ENCODE peak calls at places on chromosomes 11 and 22, in four cellular contexts. R is IMR-90, T is H9, W is H1. H is an unnamed sample.

GRCh38 chr22:44404341-44405020 is 91.7 kb upstream of the SHISAL1 start:
- DNase-seq in R (no peak), T (no peak), W (no peak), H (no peak)

GRCh38 chr11:111355956-111356659 is 23.0 kb downstream of the POU2AF1 start:
- DNase-seq in R (no peak), T (no peak), W (no peak), H (no peak)

GRCh38 chr11:90737328-90738050 is 514.6 kb upstream of the CHORDC1 start:
- DNase-seq in R (no peak), T (no peak), W (no peak), H (no peak)

GRCh38 chr11:75100314-75100713 is 3.6 kb upstream of the OR2AT4 start:
- DNase-seq in R (peak), T (no peak), W (no peak), H (peak)

GRCh38 chr11:104152941-104153340 is 11.0 kb downstream of the PDGFD start:
- DNase-seq in R (no peak), T (no peak), W (no peak), H (no peak)

GRCh38 chr11:84993386-84993785 is 633.8 kb downstream of the DLG2 start:
- DNase-seq in R (no peak), T (peak), W (peak), H (peak)

GRCh38 chr11:110955797-110956196 is 243.6 kb upstream of the ARHGAP20 start:
- DNase-seq in R (no peak), T (no peak), W (no peak), H (no peak)

GRCh38 chr22:50329236-50329635 is 2.4 kb upstream of the DENND6B start:
- DNase-seq in R (peak), T (no peak), W (no peak), H (no peak)

GRCh38 chr11:93494341-93494740 is 48.9 kb downstream of the SMCO4 start:
- DNase-seq in R (no peak), T (no peak), W (no peak), H (no peak)

GRCh38 chr22:29695129-29695926 is 24.5 kb upstream of the CABP7 start:
- DNase-seq in R (no peak), T (no peak), W (no peak), H (no peak)

GRCh38 chr22:33329398-33329797 is 271.2 kb upstream of the SYN3 start:
- DNase-seq in R (no peak), T (no peak), W (no peak), H (no peak)

GRCh38 chr11:44133335-44133946 is 38.0 kb downstream of the EXT2 start:
- DNase-seq in R (peak), T (no peak), W (no peak), H (peak)

GRCh38 chr22:27008454-27008853 is 351.1 kb downstream of the MIAT start:
- DNase-seq in R (no peak), T (no peak), W (no peak), H (no peak)

GRCh38 chr22:27715078-27715477 is 86.5 kb downstream of the MN1 start:
- DNase-seq in R (no peak), T (no peak), W (no peak), H (no peak)

GRCh38 chr11:6251990-6252473 is 7.6 kb upstream of the CCKBR start:
- DNase-seq in R (peak), T (no peak), W (no peak), H (no peak)

GRCh38 chr11:33490842-33491370 is 209.7 kb downstream of the C11orf91 start:
- DNase-seq in R (no peak), T (no peak), W (no peak), H (no peak)

GRCh38 chr11:36509265-36509664 is 807 bp downstream of the TRAF6 start:
- DNase-seq in R (peak), T (no peak), W (no peak), H (peak)

GRCh38 chr11:44016129-44016528 is 31.7 kb upstream of the ACCSL start:
- DNase-seq in R (peak), T (peak), W (no peak), H (no peak)

GRCh38 chr22:46604306-46604690 is 15.9 kb upstream of the GRAMD4 start:
- DNase-seq in R (peak), T (no peak), W (no peak), H (peak)

GRCh38 chr11:129840236-129840635 is 24.6 kb downstream of the TMEM45B start:
- DNase-seq in R (no peak), T (no peak), W (no peak), H (no peak)

GRCh38 chr11:32421992-32422391 is 13.3 kb downstream of the WT1 start:
- DNase-seq in R (no peak), T (no peak), W (no peak), H (no peak)

GRCh38 chr11:47569646-47570045 is 4.2 kb downstream of the PTPMT1 start:
- DNase-seq in R (no peak), T (no peak), W (no peak), H (no peak)

GRCh38 chr11:93843906-93844305 is 6.5 kb downstream of the VSTM5 start:
- DNase-seq in R (peak), T (peak), W (no peak), H (no peak)

GRCh38 chr11:16788141-16789060 is 50.0 kb downstream of the C11orf58 start:
- DNase-seq in R (peak), T (peak), W (peak), H (peak)

GRCh38 chr22:29346659-29347058 is 31.2 kb upstream of the RASL10A start:
- DNase-seq in R (no peak), T (no peak), W (no peak), H (no peak)

GRCh38 chr11:133825666-133826065 is 19.6 kb downstream of the SPATA19 start:
- DNase-seq in R (no peak), T (no peak), W (no peak), H (no peak)

GRCh38 chr11:2869561-2870427 is 15.8 kb downstream of the CDKN1C start:
- DNase-seq in R (no peak), T (no peak), W (no peak), H (no peak)
- H3K4me2 ChIP-seq in R (no peak), T (peak), W (peak), H (no peak)

DNA sequence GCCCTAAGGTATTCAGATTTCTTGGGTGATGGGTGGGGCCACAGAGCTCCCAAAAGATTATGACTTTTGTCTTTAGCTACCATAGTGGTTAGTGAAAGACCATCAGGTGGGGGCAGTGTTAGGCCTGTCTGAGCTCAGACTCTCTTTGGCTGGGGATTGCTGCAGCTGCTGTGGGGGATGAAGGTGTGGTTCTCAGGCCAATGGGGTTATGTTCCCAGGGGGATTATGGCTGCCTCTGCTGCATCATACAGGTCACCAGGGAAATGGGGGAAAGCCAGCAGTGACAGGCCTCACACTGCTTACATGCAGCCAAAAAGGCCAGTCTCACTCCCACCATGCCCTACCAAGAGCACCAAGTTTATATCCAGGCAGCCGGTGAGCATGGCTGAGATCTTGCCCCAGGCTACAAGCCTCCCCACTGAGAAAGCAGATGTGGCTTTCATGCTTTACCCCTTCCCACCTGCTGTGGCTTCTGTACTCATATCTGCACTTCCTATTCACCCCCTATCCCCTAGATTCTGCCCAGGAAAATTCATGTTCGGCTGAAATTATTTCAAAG is 24.8 kb downstream of the CNTF start:
- DNase-seq in R (no peak), T (no peak), W (no peak), H (no peak)
- H4K5ac ChIP-seq in R (no peak), T (no peak), W (no peak), H (no peak)

GRCh38 chr11:9096427-9096826 is 5.0 kb upstream of the SCUBE2 start:
- DNase-seq in R (no peak), T (no peak), W (no peak), H (no peak)

GRCh38 chr11:9092085-9092484 is 686 bp upstream of the SCUBE2 start:
- DNase-seq in R (no peak), T (no peak), W (no peak), H (no peak)

GRCh38 chr11:9095421-9095820 is 4.0 kb upstream of the SCUBE2 start:
- DNase-seq in R (no peak), T (peak), W (no peak), H (peak)

GRCh38 chr11:9092846-9093778 is 1.7 kb upstream of the SCUBE2 start:
- DNase-seq in R (no peak), T (no peak), W (no peak), H (no peak)

GRCh38 chr11:9094420-9094819 is 3.0 kb upstream of the SCUBE2 start:
- DNase-seq in R (no peak), T (no peak), W (no peak), H (no peak)
- H3K4me2 ChIP-seq in R (no peak), T (no peak), W (no peak), H (no peak)

GRCh38 chr22:20451920-20452319 is 14.3 kb upstream of the SCARF2 start:
- DNase-seq in R (no peak), T (no peak), W (no peak), H (no peak)
- H4K5ac ChIP-seq in R (no peak), T (no peak), W (no peak), H (no peak)

GRCh38 chr11:121544956-121545355 is 92.2 kb upstream of the SORL1-AS1 start:
- DNase-seq in R (no peak), T (no peak), W (no peak), H (no peak)
- H3K4me2 ChIP-seq in R (no peak), T (no peak), W (no peak), H (no peak)

GRCh38 chr11:121393855-121394254 is 58.3 kb upstream of the SORL1 start:
- DNase-seq in R (no peak), T (no peak), W (no peak), H (no peak)

GRCh38 chr11:121394785-121395184 is 57.3 kb upstream of the SORL1 start:
- DNase-seq in R (no peak), T (no peak), W (no peak), H (no peak)

GRCh38 chr11:121385693-121386092 is 66.4 kb upstream of the SORL1 start:
- DNase-seq in R (no peak), T (no peak), W (no peak), H (no peak)

GRCh38 chr11:121391914-121392313 is 60.2 kb upstream of the SORL1 start:
- DNase-seq in R (no peak), T (no peak), W (no peak), H (no peak)

DNA sequence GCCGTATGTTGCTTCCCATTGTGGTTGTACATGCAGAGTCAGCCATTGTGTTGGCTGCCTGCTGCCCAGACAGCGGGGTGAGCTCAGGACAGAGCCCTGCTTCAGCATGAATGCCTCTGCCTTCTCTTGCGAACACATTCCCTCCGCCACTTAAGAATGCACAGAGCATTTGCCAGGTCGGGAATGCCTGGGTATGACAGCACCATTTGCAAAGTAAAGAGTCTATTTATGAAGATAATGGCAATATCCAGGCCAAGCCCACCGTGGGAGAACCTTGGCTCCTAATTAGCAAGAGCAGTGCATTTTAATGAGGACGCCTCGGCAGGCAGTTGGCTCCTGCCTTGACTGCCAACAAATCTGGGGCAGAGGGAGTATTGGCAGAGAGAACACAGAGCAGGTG is 62.5 kb upstream of the SORL1 start:
- DNase-seq in R (no peak), T (peak), W (no peak), H (peak)
- H4K5ac ChIP-seq in R (no peak), T (no peak), W (no peak), H (no peak)

GRCh38 chr11:13955971-13956421 is 6.5 kb upstream of the SPON1 start:
- DNase-seq in R (peak), T (peak), W (no peak), H (peak)

GRCh38 chr11:13956988-13957387 is 5.5 kb upstream of the SPON1 start:
- DNase-seq in R (no peak), T (no peak), W (no peak), H (no peak)

GRCh38 chr11:13954591-13954990 is 7.9 kb upstream of the SPON1 start:
- DNase-seq in R (no peak), T (no peak), W (no peak), H (no peak)

GRCh38 chr11:13949876-13950275 is 12.6 kb upstream of the SPON1 start:
- DNase-seq in R (no peak), T (no peak), W (no peak), H (no peak)

GRCh38 chr11:13952668-13953067 is 9.9 kb upstream of the SPON1 start:
- DNase-seq in R (no peak), T (no peak), W (no peak), H (no peak)
- H3K4me2 ChIP-seq in R (no peak), T (no peak), W (no peak), H (no peak)

DNA sequence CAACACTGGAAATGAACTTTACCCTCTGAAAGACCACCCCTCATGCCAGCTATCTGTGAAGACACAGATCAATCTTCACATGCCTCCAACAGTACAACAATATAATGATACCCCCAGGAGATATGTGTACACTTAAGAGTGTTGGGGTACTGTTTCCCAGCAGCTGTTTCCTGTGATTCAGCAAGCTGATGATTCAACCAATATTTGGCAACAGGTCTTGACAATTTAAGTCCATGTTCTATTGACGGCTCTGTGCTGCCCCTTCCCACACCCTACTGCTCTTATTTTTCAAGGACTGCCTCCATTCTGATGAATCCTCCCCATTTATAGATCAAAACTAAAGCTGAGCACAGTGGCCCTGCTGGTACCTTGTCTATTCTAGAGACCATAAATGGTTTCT is 6.6 kb downstream of the SNX19 start:
- DNase-seq in R (peak), T (no peak), W (no peak), H (no peak)
- H4K5ac ChIP-seq in R (peak), T (no peak), W (no peak), H (no peak)

GRCh38 chr22:24437820-24438328 is 10.5 kb downstream of the ADORA2A start:
- DNase-seq in R (no peak), T (no peak), W (no peak), H (peak)

GRCh38 chr22:24442352-24442744 is 14.9 kb downstream of the ADORA2A start:
- DNase-seq in R (no peak), T (no peak), W (no peak), H (no peak)

GRCh38 chr22:24440718-24441405 is 13.5 kb downstream of the ADORA2A start:
- DNase-seq in R (no peak), T (no peak), W (no peak), H (no peak)

GRCh38 chr22:24441406-24442351 is 14.3 kb downstream of the ADORA2A start:
- DNase-seq in R (no peak), T (no peak), W (no peak), H (no peak)

DNA sequence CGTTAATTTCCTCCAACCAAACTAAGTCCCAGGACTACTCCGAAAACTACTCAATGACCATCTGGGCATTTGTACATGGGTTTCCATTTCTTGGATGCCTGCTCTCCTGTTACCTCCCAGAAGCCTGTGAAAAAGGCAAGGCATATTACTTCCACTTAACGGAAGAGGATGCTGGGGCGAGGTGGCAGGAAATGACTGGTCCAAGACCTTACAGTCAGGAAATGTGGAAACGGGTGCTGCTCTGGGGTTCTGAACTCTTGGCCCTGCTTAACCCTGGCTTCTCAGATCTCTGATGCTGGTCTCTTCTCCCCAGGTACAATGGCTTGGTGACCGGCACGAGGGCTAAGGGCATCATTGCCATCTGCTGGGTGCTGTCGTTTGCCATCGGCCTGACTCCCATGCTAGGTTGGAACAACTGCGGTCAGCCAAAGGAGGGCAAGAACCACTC is 12.9 kb downstream of the ADORA2A start:
- DNase-seq in R (no peak), T (no peak), W (no peak), H (no peak)
- H3K4me2 ChIP-seq in R (no peak), T (no peak), W (no peak), H (no peak)

H was measured in mesendoderm.